ENCODE peak calls at places on chromosomes 3 and 15, in four cellular contexts. K, U, B and R are unnamed samples.

GRCh38 chr15:64112077-64112772 is 16.4 kb downstream of the SNX1 start:
- DNase-seq in K (no peak), U (no peak), B (no peak), R (no peak)

GRCh38 chr3:145188079-145188785 is 972.8 kb downstream of the PLOD2 start:
- DNase-seq in K (no peak), U (no peak), B (no peak), R (peak; percentile 43)

GRCh38 chr3:59425371-59425770 is 375.5 kb upstream of the CFAP20DC start:
- DNase-seq in K (no peak), U (peak; percentile 26), B (no peak), R (no peak)

GRCh38 chr3:192851821-192852352 is 65.8 kb downstream of the MB21D2 start:
- DNase-seq in K (no peak), U (peak; percentile 31), B (no peak), R (peak; percentile 7)

GRCh38 chr15:29530966-29531365 is 261.3 kb upstream of the NSMCE3 start:
- DNase-seq in K (no peak), U (no peak), B (no peak), R (no peak)

GRCh38 chr15:25182736-25183445 is 228.1 kb downstream of the SNRPN start:
- DNase-seq in K (no peak), U (no peak), B (no peak), R (no peak)

GRCh38 chr15:77026501-77027110 is 31.7 kb downstream of the PSTPIP1 start:
- DNase-seq in K (no peak), U (no peak), B (no peak), R (no peak)

GRCh38 chr15:55909036-55909811 is 84.2 kb downstream of the NEDD4 start:
- DNase-seq in K (no peak), U (no peak), B (no peak), R (no peak)

GRCh38 chr3:38151667-38152265 is 13.3 kb downstream of the MYD88 start:
- DNase-seq in K (no peak), U (no peak), B (no peak), R (no peak)

GRCh38 chr3:9638147-9638546 is 11.2 kb upstream of the MTMR14 start:
- DNase-seq in K (no peak), U (no peak), B (no peak), R (no peak)

GRCh38 chr15:70777156-70777926 is 14.0 kb upstream of the UACA start:
- DNase-seq in K (no peak), U (no peak), B (no peak), R (no peak)

GRCh38 chr3:86985427-86985826 is 5.5 kb downstream of the VGLL3 start:
- DNase-seq in K (no peak), U (no peak), B (no peak), R (peak; percentile 9)

GRCh38 chr3:192907784-192908183 is 9.9 kb downstream of the MB21D2 start:
- DNase-seq in K (no peak), U (no peak), B (no peak), R (no peak)

GRCh38 chr15:38058596-38059075 is 124.2 kb downstream of the TMCO5A start:
- DNase-seq in K (no peak), U (no peak), B (no peak), R (no peak)

GRCh38 chr3:49648354-49649057 is 25.6 kb upstream of the APEH start:
- DNase-seq in K (no peak), U (no peak), B (no peak), R (no peak)

GRCh38 chr3:98032881-98033280 is 2.2 kb downstream of the GABRR3 start:
- DNase-seq in K (peak; percentile 75), U (no peak), B (no peak), R (peak; percentile 26)

GRCh38 chr3:53772562-53773329 is 73.5 kb downstream of the CHDH start:
- DNase-seq in K (no peak), U (no peak), B (no peak), R (no peak)

GRCh38 chr3:14524311-14524711 is 15.8 kb downstream of the GRIP2 start:
- DNase-seq in K (no peak), U (no peak), B (no peak), R (no peak)

GRCh38 chr3:135218304-135218703 is 423.2 kb downstream of the EPHB1 start:
- DNase-seq in K (no peak), U (no peak), B (no peak), R (peak; percentile 65)

GRCh38 chr15:47437492-47437891 is 279.8 kb upstream of the SEMA6D start:
- DNase-seq in K (no peak), U (no peak), B (no peak), R (peak; percentile 68)

GRCh38 chr15:25527118-25527517 is 88.3 kb upstream of the UBE3A start:
- DNase-seq in K (no peak), U (no peak), B (no peak), R (no peak)

GRCh38 chr3:111047053-111047452 is 24.6 kb upstream of the NECTIN3 start:
- DNase-seq in K (no peak), U (no peak), B (no peak), R (no peak)

GRCh38 chr15:49163678-49164077 is 6.4 kb upstream of the GALK2 start:
- DNase-seq in K (no peak), U (no peak), B (no peak), R (no peak)

GRCh38 chr15:80152896-80153876 is at the start of gene FAH:
- DNase-seq in K (peak; percentile 25), U (peak; percentile 2), B (peak; percentile 26), R (peak; percentile 60)

GRCh38 chr3:10352146-10352911 is 31.4 kb upstream of the SEC13 start:
- DNase-seq in K (no peak), U (peak; percentile 96), B (no peak), R (no peak)

GRCh38 chr3:12292770-12293169 is 3.9 kb downstream of the PPARG start:
- DNase-seq in K (no peak), U (no peak), B (no peak), R (no peak)

GRCh38 chr3:139319428-139320402 is 24.1 kb upstream of the MRPS22 start:
- DNase-seq in K (no peak), U (no peak), B (no peak), R (peak; percentile 65)

GRCh38 chr3:53721187-53721946 is 124.9 kb downstream of the CHDH start:
- DNase-seq in K (no peak), U (no peak), B (no peak), R (no peak)

GRCh38 chr3:114624047-114624445 is 330.2 kb downstream of the TIGIT start:
- DNase-seq in K (no peak), U (peak; percentile 35), B (no peak), R (no peak)

GRCh38 chr3:37324752-37325407 is 150.5 kb upstream of the LRRFIP2 start:
- DNase-seq in K (no peak), U (peak; percentile 63), B (no peak), R (no peak)

GRCh38 chr3:139204756-139205155 is 139.1 kb upstream of the MRPS22 start:
- DNase-seq in K (no peak), U (no peak), B (no peak), R (no peak)

GRCh38 chr3:122458992-122459391 is 43.1 kb upstream of the WDR5B start:
- DNase-seq in K (no peak), U (peak; percentile 39), B (no peak), R (peak; percentile 2)

GRCh38 chr15:55770808-55771207 is 27.9 kb upstream of the PRTG start:
- DNase-seq in K (no peak), U (no peak), B (no peak), R (peak; percentile 82)

GRCh38 chr15:70430029-70430428 is 332.3 kb upstream of the TLE3 start:
- DNase-seq in K (no peak), U (no peak), B (no peak), R (no peak)